ENCODE peak calls at places on chromosomes 11 and 22, in seven cellular contexts. R is kidney, D is fibroblast of villous mesenchyme, B is IMR-90, S is ovary, X is dorsolateral prefrontal cortex, P is heart left ventricle. W is an unnamed sample.
A peak's percentile ranks its signal among the peaks of the same experiment; 100 is the strongest.

GRCh38 chr11:106988151-106988806 is 30.0 kb downstream of the GUCY1A2 start:
- DNase-seq in R (no peak), D (peak; percentile 88), B (peak; percentile 1), S (no peak), X (no peak), P (peak; percentile 19), W (no peak)

GRCh38 chr11:45362636-45363035 is 76.5 kb upstream of the SYT13 start:
- DNase-seq in R (no peak), D (no peak), B (no peak), S (no peak), X (no peak), P (no peak), W (no peak)

GRCh38 chr22:42519544-42520237 is at the start of gene RRP7A:
- DNase-seq in R (peak; percentile 92), D (peak; percentile 86), B (peak; percentile 54), S (peak; percentile 82), X (peak; percentile 70), P (peak; percentile 85), W (peak; percentile 77)

GRCh38 chr11:30153008-30153407 is 77.8 kb upstream of the FSHB start:
- DNase-seq in R (no peak), D (no peak), B (no peak), S (no peak), X (no peak), P (no peak), W (no peak)

GRCh38 chr22:45376703-45377102 is 36.7 kb downstream of the SMC1B start:
- DNase-seq in R (no peak), D (peak; percentile 74), B (no peak), S (peak; percentile 31), X (no peak), P (peak; percentile 47), W (no peak)

GRCh38 chr11:116215471-116216113 is 557.2 kb downstream of the BUD13 start:
- DNase-seq in R (no peak), D (no peak), B (no peak), S (no peak), X (no peak), P (no peak), W (no peak)

GRCh38 chr11:73838443-73839122 is 38.1 kb downstream of the COA4 start:
- DNase-seq in R (no peak), D (peak; percentile 53), B (peak; percentile 50), S (no peak), X (no peak), P (no peak), W (no peak)

GRCh38 chr11:13480198-13480597 is 15.6 kb downstream of the PTH start:
- DNase-seq in R (no peak), D (no peak), B (no peak), S (no peak), X (no peak), P (no peak), W (no peak)

GRCh38 chr11:72522186-72522585 is 87.9 kb upstream of the CLPB start:
- DNase-seq in R (no peak), D (no peak), B (no peak), S (no peak), X (no peak), P (peak; percentile 40), W (no peak)

GRCh38 chr11:18956630-18957029 is 17.4 kb upstream of the MRGPRX1 start:
- DNase-seq in R (peak; percentile 54), D (no peak), B (no peak), S (no peak), X (no peak), P (no peak), W (no peak)

GRCh38 chr11:113603277-113604059 is 102.6 kb downstream of the TMPRSS5 start:
- DNase-seq in R (no peak), D (no peak), B (no peak), S (no peak), X (peak; percentile 68), P (peak; percentile 79), W (no peak)

GRCh38 chr22:39173787-39174497 is 21.5 kb upstream of the CBX7 start:
- DNase-seq in R (no peak), D (no peak), B (no peak), S (peak; percentile 26), X (no peak), P (no peak), W (no peak)

GRCh38 chr22:41290262-41291221 is 4.6 kb upstream of the RANGAP1 start:
- DNase-seq in R (no peak), D (peak; percentile 79), B (peak; percentile 83), S (no peak), X (no peak), P (no peak), W (no peak)

GRCh38 chr11:134349109-134349801 is 17.5 kb downstream of the GLB1L2 start:
- DNase-seq in R (no peak), D (no peak), B (no peak), S (no peak), X (no peak), P (no peak), W (no peak)

GRCh38 chr11:78019808-78020207 is 3.3 kb downstream of the KCTD14 start:
- DNase-seq in R (no peak), D (no peak), B (peak; percentile 23), S (no peak), X (no peak), P (no peak), W (no peak)

GRCh38 chr11:121762820-121763219 is 310.1 kb upstream of the SORL1-AS1 start:
- DNase-seq in R (peak; percentile 73), D (no peak), B (peak; percentile 52), S (peak; percentile 53), X (no peak), P (peak; percentile 37), W (no peak)

GRCh38 chr11:24513837-24514594 is 17.2 kb downstream of the LUZP2 start:
- DNase-seq in R (no peak), D (no peak), B (no peak), S (no peak), X (no peak), P (no peak), W (no peak)

GRCh38 chr11:24511518-24511917 is 14.7 kb downstream of the LUZP2 start:
- DNase-seq in R (no peak), D (no peak), B (no peak), S (no peak), X (no peak), P (no peak), W (no peak)

GRCh38 chr11:24509114-24509513 is 12.3 kb downstream of the LUZP2 start:
- DNase-seq in R (no peak), D (no peak), B (peak; percentile 41), S (no peak), X (no peak), P (no peak), W (no peak)
- TF ChIP-seq CTCF in R (peak; percentile 9), D (no peak), B (peak; percentile 57), S (no peak), X (no peak), P (no peak), W (no peak)

GRCh38 chr11:28104984-28105383 is 3.0 kb downstream of the KIF18A start:
- DNase-seq in R (no peak), D (no peak), B (no peak), S (no peak), X (no peak), P (no peak), W (no peak)

GRCh38 chr11:28104425-28104824 is 3.5 kb downstream of the KIF18A start:
- DNase-seq in R (no peak), D (no peak), B (no peak), S (no peak), X (no peak), P (no peak), W (no peak)

GRCh38 chr11:28106351-28107043 is 1.5 kb downstream of the KIF18A start:
- DNase-seq in R (peak; percentile 36), D (no peak), B (no peak), S (no peak), X (no peak), P (no peak), W (no peak)

GRCh38 chr11:28107331-28107725 is 628 bp downstream of the KIF18A start:
- DNase-seq in R (no peak), D (no peak), B (peak; percentile 37), S (no peak), X (no peak), P (no peak), W (peak; percentile 71)

DNA sequence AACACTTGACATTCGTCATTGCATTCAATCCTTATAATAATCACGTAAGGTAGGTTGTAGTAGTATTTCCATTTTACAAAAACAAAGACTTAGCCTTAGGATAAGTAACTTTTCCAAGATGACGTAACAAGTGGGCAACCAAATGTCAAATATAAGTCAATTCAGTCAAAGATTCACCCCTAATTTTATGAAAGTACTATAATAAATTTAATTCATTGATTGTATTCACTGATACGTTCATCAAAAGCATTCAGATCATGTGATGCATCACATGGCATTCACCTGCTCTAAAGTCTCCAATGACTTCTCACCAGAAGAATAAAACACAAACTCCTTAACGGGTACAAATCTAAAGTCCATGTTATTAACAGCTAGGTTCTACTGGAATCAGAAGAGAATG is 2.1 kb downstream of the KIF18A start:
- DNase-seq in R (no peak), D (no peak), B (no peak), S (no peak), X (no peak), P (no peak), W (no peak)
- H3K4me3 ChIP-seq in R (no peak overlapping the region), D (peak overlapping the region; percentile 83), B (no peak overlapping the region), S (no peak overlapping the region), X (no peak overlapping the region), P (no peak overlapping the region), W (no peak overlapping the region)

GRCh38 chr11:101430236-101430635 is 153.6 kb downstream of the TRPC6 start:
- DNase-seq in R (no peak), D (no peak), B (no peak), S (no peak), X (no peak), P (no peak), W (no peak)

GRCh38 chr11:101429708-101430107 is 154.1 kb downstream of the TRPC6 start:
- DNase-seq in R (no peak), D (peak; percentile 16), B (no peak), S (no peak), X (no peak), P (no peak), W (no peak)

GRCh38 chr11:101434241-101434640 is 149.6 kb downstream of the TRPC6 start:
- DNase-seq in R (no peak), D (peak; percentile 35), B (no peak), S (no peak), X (no peak), P (no peak), W (no peak)

DNA sequence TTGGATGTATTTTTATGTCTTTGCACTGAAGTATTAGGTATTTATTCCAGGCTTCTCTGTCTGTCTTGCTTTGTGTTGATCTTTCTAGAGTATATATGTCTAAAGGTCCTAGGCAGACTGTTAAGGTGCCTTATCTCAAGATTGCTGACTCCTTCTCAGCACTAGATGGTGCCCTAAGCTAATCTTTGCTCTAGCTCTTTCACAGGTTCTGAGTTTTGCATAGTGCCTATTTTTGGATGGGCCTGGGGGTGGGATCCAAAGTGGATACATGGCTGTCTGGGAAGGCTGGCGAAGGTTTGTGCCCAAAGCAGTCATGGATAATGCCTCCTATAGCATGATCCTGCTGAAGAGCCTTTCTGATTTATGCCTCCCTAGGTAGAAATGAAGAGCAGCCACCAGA is 154.9 kb downstream of the TRPC6 start:
- DNase-seq in R (no peak), D (peak; percentile 19), B (peak; percentile 54), S (no peak), X (no peak), P (no peak), W (no peak)
- TF ChIP-seq CTCF in R (peak; percentile 38), D (peak; percentile 40), B (peak; percentile 63), S (no peak), X (no peak), P (no peak), W (no peak)

DNA sequence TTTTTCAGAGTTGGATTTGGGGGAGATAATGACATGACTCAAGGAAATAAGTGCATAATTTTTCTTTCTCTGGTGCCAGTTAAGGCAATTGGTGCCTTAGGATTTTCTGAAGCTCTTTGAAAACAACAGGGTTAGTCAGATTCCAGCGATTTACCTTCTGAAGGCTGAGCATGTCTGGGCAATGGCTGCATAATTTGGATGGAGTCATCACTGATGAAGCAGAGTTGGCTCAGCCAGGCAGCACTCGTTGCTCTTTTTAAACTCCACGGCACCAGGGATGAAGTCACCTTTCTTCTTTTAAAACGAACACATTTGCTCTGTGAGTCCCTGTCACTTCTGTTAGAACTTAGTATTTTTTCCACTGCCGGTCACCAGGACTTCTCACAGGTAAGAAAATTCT is 61.9 kb upstream of the AMOTL1 start:
- DNase-seq in R (no peak), D (no peak), B (peak; percentile 37), S (no peak), X (no peak), P (peak; percentile 55), W (no peak)
- H3K4me3 ChIP-seq in R (no peak overlapping the region), D (no peak overlapping the region), B (no peak overlapping the region), S (no peak overlapping the region), X (no peak overlapping the region), P (peak overlapping the region; percentile 35), W (no peak overlapping the region)